ENCODE peak calls at places on chromosome X, in four cellular contexts. S is upper lobe of left lung, I is testis, B is lower lobe of right lung. A is an unnamed sample.

GRCh38 chrX:108494416-108495095 is 54.9 kb downstream of the COL4A5 start:
- DNase-seq in I (no peak), S (no peak), B (no peak), A (no peak)

GRCh38 chrX:44162964-44163475 is 180.5 kb downstream of the EFHC2 start:
- DNase-seq in S (no peak), B (no peak), I (no peak), A (no peak)

GRCh38 chrX:153739754-153740486 is 15.3 kb downstream of the ABCD1 start:
- DNase-seq in B (no peak), I (no peak), S (no peak), A (no peak)

GRCh38 chrX:121641560-121641959 is 594.1 kb downstream of the GLUD2 start:
- DNase-seq in S (no peak), I (no peak), B (no peak), A (no peak)

GRCh38 chrX:153900806-153901752 is 3.4 kb upstream of the AVPR2 start:
- DNase-seq in B (peak; percentile 72), S (peak; percentile 64), I (peak; percentile 44), A (peak; percentile 77)

GRCh38 chrX:152926279-152926678 is 28.4 kb downstream of the ZNF185 start:
- DNase-seq in B (no peak), I (peak; percentile 18), S (no peak), A (no peak)

GRCh38 chrX:153692003-153692402 is 4.3 kb downstream of the SLC6A8 start:
- DNase-seq in S (no peak), B (no peak), I (no peak), A (no peak)

GRCh38 chrX:134572816-134573682 is 85.2 kb downstream of the PLAC1 start:
- DNase-seq in S (no peak), B (no peak), I (no peak), A (no peak)

GRCh38 chrX:16585486-16586370 is 64.2 kb upstream of the S100G start:
- DNase-seq in B (no peak), I (no peak), S (no peak), A (no peak)

GRCh38 chrX:149036086-149036485 is 469.0 kb downstream of the IDS start:
- DNase-seq in B (no peak), S (no peak), I (peak; percentile 13), A (no peak)

GRCh38 chrX:134836497-134836968 is 154.3 kb upstream of the SMIM10 start:
- DNase-seq in B (no peak), S (no peak), I (peak; percentile 73), A (no peak)

GRCh38 chrX:103637604-103638338 is 9.0 kb downstream of the TCEAL1 start:
- DNase-seq in S (no peak), I (no peak), B (no peak), A (no peak)

GRCh38 chrX:119878740-119879139 is 7.1 kb downstream of the NDUFA1 start:
- DNase-seq in I (no peak), S (no peak), B (no peak), A (no peak)

GRCh38 chrX:23896983-23897382 is 10.8 kb downstream of the APOO start:
- DNase-seq in B (no peak), S (no peak), I (no peak), A (no peak)

GRCh38 chrX:118251251-118251650 is 94.7 kb upstream of the WDR44 start:
- DNase-seq in S (no peak), I (peak; percentile 14), B (no peak), A (no peak)

GRCh38 chrX:11665144-11666040 is at the start of gene ARHGAP6:
- DNase-seq in S (peak; percentile 21), B (peak; percentile 33), I (peak; percentile 50), A (peak; percentile 81)

GRCh38 chrX:110491846-110492620 is 133.4 kb downstream of the RTL9 start:
- DNase-seq in B (no peak), S (no peak), I (no peak), A (no peak)

GRCh38 chrX:16466640-16467432 is 183.1 kb upstream of the S100G start:
- DNase-seq in I (no peak), S (no peak), B (no peak), A (no peak)

GRCh38 chrX:75784689-75785491 is at the start of gene MAGEE2:
- DNase-seq in I (peak; percentile 15), S (no peak), B (peak; percentile 41), A (no peak)

GRCh38 chrX:120672389-120672788 is 42.5 kb upstream of the C1GALT1C1 start:
- DNase-seq in I (peak; percentile 43), S (no peak), B (no peak), A (peak; percentile 83)

GRCh38 chrX:4579480-4579879 is 866.0 kb upstream of the PRKX start:
- DNase-seq in B (no peak), S (no peak), I (no peak), A (no peak)

GRCh38 chrX:119040432-119040831 is 32.4 kb upstream of the CT47C1 start:
- DNase-seq in B (no peak), I (no peak), S (no peak), A (no peak)

GRCh38 chrX:115260330-115260729 is 26.4 kb upstream of the LRCH2 start:
- DNase-seq in B (no peak), I (no peak), S (no peak), A (no peak)

GRCh38 chrX:74492720-74493201 is 71.5 kb downstream of the SLC16A2 start:
- DNase-seq in S (no peak), B (no peak), I (no peak), A (no peak)

GRCh38 chrX:65451663-65452062 is 82.9 kb downstream of the LAS1L start:
- DNase-seq in B (no peak), I (peak; percentile 22), S (no peak), A (no peak)

GRCh38 chrX:45807572-45808425 is 607.1 kb upstream of the DIPK2B start:
- DNase-seq in I (no peak), S (no peak), B (no peak), A (no peak)

GRCh38 chrX:3820170-3820569 is 106.7 kb upstream of the PRKX start:
- DNase-seq in I (no peak), S (no peak), B (no peak), A (no peak)

GRCh38 chrX:145099204-145099603 is 148.1 kb upstream of the SPANXN1 start:
- DNase-seq in B (no peak), I (no peak), S (no peak), A (no peak)

GRCh38 chrX:1593286-1594271 is 2.2 kb downstream of the AKAP17A start:
- DNase-seq in S (no peak), B (no peak), I (peak; percentile 54), A (peak; percentile 52)

GRCh38 chrX:149830192-149830873 is 48.6 kb downstream of the MAGEA9 start:
- DNase-seq in I (peak; percentile 13), S (no peak), B (no peak), A (no peak)

GRCh38 chrX:25178555-25178954 is 162.8 kb upstream of the ARX start:
- DNase-seq in B (no peak), I (no peak), S (no peak), A (no peak)

GRCh38 chrX:10014462-10015373 is 47.6 kb downstream of the CLDN34 start:
- DNase-seq in I (peak; percentile 88), B (peak; percentile 93), S (peak; percentile 90), A (peak; percentile 95)
- H3K4me1 ChIP-seq in I (no peaks in the 10 kb centered on the region), B (peaks cover 37% of the 10 kb centered on the region), S (peaks cover 32% of the 10 kb centered on the region), A (no peaks in the 10 kb centered on the region)

GRCh38 chrX:18151661-18152060 is 69.0 kb downstream of the BEND2 start:
- DNase-seq in I (peak; percentile 17), B (no peak), S (no peak), A (no peak)
- H3K4me1 ChIP-seq in I (peaks cover 5% of the 10 kb centered on the region), B (no peaks in the 10 kb centered on the region), S (no peaks in the 10 kb centered on the region), A (no peaks in the 10 kb centered on the region)

GRCh38 chrX:70970482-70970999 is 39.6 kb upstream of the SLC7A3 start:
- DNase-seq in I (no peak), B (no peak), S (no peak), A (no peak)
- H3K4me1 ChIP-seq in I (no peaks in the 10 kb centered on the region), B (no peaks in the 10 kb centered on the region), S (no peaks in the 10 kb centered on the region), A (no peaks in the 10 kb centered on the region)

GRCh38 chrX:13254870-13255269 is 65.0 kb downstream of the ATXN3L start:
- DNase-seq in S (no peak), I (no peak), B (no peak), A (no peak)

GRCh38 chrX:13258725-13259124 is 61.1 kb downstream of the ATXN3L start:
- DNase-seq in B (no peak), S (no peak), I (no peak), A (no peak)

GRCh38 chrX:13257223-13258051 is 62.4 kb downstream of the ATXN3L start:
- DNase-seq in I (no peak), B (no peak), S (no peak), A (no peak)

GRCh38 chrX:13258052-13258444 is 61.8 kb downstream of the ATXN3L start:
- DNase-seq in B (no peak), S (no peak), I (no peak), A (no peak)

GRCh38 chrX:13256562-13256961 is 63.3 kb downstream of the ATXN3L start:
- DNase-seq in S (no peak), I (no peak), B (no peak), A (no peak)
- H3K4me1 ChIP-seq in S (no peaks in the 10 kb centered on the region), I (no peaks in the 10 kb centered on the region), B (no peaks in the 10 kb centered on the region), A (no peaks in the 10 kb centered on the region)

DNA sequence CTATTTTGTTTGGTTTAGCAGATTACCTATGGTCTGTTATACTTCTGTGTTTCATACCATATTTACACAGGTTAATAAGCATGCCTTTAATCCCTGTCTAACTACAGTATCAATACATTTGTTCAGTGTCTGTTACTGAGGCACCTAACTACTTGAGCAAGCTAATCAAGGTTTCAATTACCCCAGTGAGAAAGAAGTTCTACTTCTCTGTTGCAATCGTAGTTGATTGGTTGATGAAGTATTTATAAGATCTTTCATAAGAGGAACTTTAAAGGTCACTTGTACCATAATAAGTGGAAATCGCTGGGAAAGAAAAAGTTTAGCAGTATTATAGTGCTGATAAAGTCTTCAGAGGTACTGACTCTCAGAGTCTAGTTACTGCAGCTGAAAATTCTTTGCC is 490.6 kb downstream of the RPA4 start:
- DNase-seq in B (no peak), S (no peak), I (no peak), A (no peak)
- H3K4me1 ChIP-seq in B (no peaks in the 10 kb centered on the region), S (no peaks in the 10 kb centered on the region), I (no peaks in the 10 kb centered on the region), A (no peaks in the 10 kb centered on the region)